ENCODE peak calls at places on chromosome 7, in six cellular contexts. J is WERI-Rb-1, I is astrocyte of the spinal cord, X is fibroblast of lung, K is AG09309, O is A673. T is an unnamed sample.

GRCh38 chr7:13849528-13849892 is 140.0 kb downstream of the ETV1 start:
- DNase-seq in J (no peak), I (no peak), X (no peak), K (no peak), O (peak), T (no peak)

GRCh38 chr7:30612658-30613265 is 18.1 kb downstream of the GARS1 start:
- DNase-seq in J (no peak), I (peak), X (no peak), K (no peak), O (peak), T (peak)

GRCh38 chr7:121610243-121610642 is 214.1 kb upstream of the FAM3C start:
- DNase-seq in J (no peak), I (no peak), X (peak), K (no peak), O (no peak), T (no peak)

GRCh38 chr7:28239823-28240204 is 59.2 kb upstream of the JAZF1 start:
- DNase-seq in J (no peak), I (no peak), X (no peak), K (no peak), O (no peak), T (no peak)

GRCh38 chr7:74157605-74158004 is 16.6 kb upstream of the EIF4H start:
- DNase-seq in J (no peak), I (no peak), X (no peak), K (no peak), O (no peak), T (no peak)

GRCh38 chr7:111137296-111138195 is 46.6 kb downstream of the LRRN3 start:
- DNase-seq in J (no peak), I (peak), X (peak), K (no peak), O (peak), T (no peak)

GRCh38 chr7:142811154-142811737 is 40.5 kb downstream of the PRSS2 start:
- DNase-seq in J (no peak), I (peak), X (peak), K (peak), O (peak), T (no peak)

GRCh38 chr7:34087892-34088891 is 182.9 kb downstream of the BMPER start:
- DNase-seq in J (peak), I (peak), X (peak), K (no peak), O (peak), T (no peak)

GRCh38 chr7:128530855-128531104 is 54.2 kb downstream of the METTL2B start:
- DNase-seq in J (peak), I (no peak), X (no peak), K (no peak), O (peak), T (no peak)

GRCh38 chr7:101164071-101164840 is 1.1 kb downstream of the VGF start:
- DNase-seq in J (no peak), I (peak), X (peak), K (no peak), O (peak), T (no peak)

GRCh38 chr7:153393666-153394065 is 634.1 kb downstream of the ACTR3B start:
- DNase-seq in J (no peak), I (no peak), X (no peak), K (no peak), O (no peak), T (no peak)

GRCh38 chr7:150973571-150974451 is 4.3 kb downstream of the KCNH2 start:
- DNase-seq in J (no peak), I (no peak), X (no peak), K (no peak), O (no peak), T (no peak)

GRCh38 chr7:55140221-55140980 is 121.6 kb downstream of the EGFR start:
- DNase-seq in J (no peak), I (peak), X (peak), K (no peak), O (no peak), T (peak)

GRCh38 chr7:143362126-143362961 is at the start of gene FAM131B:
- DNase-seq in J (peak), I (no peak), X (no peak), K (no peak), O (peak), T (no peak)

GRCh38 chr7:147547252-147547897 is 1043.2 kb upstream of the C7orf33 start:
- DNase-seq in J (peak), I (peak), X (peak), K (no peak), O (peak), T (no peak)

GRCh38 chr7:25134360-25135010 is 9.4 kb upstream of the CYCS start:
- DNase-seq in J (no peak), I (no peak), X (no peak), K (no peak), O (no peak), T (no peak)

GRCh38 chr7:30921951-30922401 is 10.3 kb downstream of the AQP1 start:
- DNase-seq in J (no peak), I (no peak), X (no peak), K (no peak), O (no peak), T (no peak)

GRCh38 chr7:34939175-34939574 is 98.1 kb downstream of the DPY19L1 start:
- DNase-seq in J (no peak), I (peak), X (peak), K (peak), O (no peak), T (peak)

GRCh38 chr7:158567153-158567603 is 20.4 kb downstream of the PTPRN2 start:
- DNase-seq in J (no peak), I (no peak), X (no peak), K (no peak), O (no peak), T (no peak)

GRCh38 chr7:134307320-134307719 is 9.4 kb downstream of the SLC35B4 start:
- DNase-seq in J (no peak), I (peak), X (peak), K (no peak), O (no peak), T (peak)

GRCh38 chr7:463362-464176 is 56.1 kb downstream of the PDGFA start:
- DNase-seq in J (no peak), I (no peak), X (no peak), K (no peak), O (no peak), T (no peak)
- H3K4me3 ChIP-seq in J (no peak), I (no peak), X (no peak), K (no peak), O (no peak), T (no peak)

DNA sequence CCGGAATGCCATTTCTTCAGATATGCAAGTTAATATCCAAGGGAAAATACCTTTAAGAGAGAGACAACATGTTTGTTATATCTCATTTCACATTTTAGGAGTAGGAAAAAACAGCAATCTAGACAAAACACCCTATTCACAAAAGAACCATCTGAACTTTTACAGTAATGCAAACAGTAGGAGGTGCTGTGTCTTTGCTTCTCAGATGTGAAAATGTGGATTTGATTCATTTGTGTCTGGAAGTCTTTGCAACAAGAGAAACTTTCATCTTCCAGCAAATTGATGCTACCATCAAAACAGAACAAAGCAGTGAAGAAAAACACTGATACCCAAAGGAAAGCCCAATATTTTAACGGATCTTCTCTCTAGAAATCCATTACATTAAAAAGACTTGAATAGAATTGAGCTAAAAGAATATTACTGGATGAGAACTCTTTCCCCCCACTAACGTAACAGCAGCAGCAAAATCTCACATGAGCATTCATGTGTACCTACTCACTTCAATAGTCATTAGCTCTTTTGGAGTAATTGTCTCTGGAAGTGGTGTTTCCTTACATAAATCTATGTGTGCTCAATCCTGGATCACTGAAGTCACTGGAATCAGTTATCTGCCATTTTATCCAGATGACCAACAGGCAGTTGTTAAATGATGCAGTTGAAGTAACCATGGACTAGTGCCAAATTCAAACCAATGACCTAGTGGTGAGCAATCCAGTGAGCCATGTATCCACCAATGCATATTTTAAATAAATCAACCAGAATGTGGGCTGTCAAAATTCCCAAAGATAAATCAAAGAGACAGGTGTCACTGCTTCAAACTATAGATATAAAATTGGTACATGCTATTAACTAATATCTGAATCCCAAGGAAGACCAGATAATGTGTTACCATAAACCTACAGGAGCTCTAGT is 1.8 kb downstream of the SEMA3C start:
- DNase-seq in J (no peak), I (peak), X (peak), K (no peak), O (peak), T (no peak)
- TF ChIP-seq CTCF in J (peak), I (peak), X (peak), K (peak), O (peak), T (peak)

GRCh38 chr7:15555385-15555859 is 6.4 kb downstream of the AGMO start:
- DNase-seq in J (no peak), I (peak), X (peak), K (no peak), O (no peak), T (no peak)
- H3K4me3 ChIP-seq in J (no peak), I (no peak), X (no peak), K (no peak), O (no peak), T (no peak)

DNA sequence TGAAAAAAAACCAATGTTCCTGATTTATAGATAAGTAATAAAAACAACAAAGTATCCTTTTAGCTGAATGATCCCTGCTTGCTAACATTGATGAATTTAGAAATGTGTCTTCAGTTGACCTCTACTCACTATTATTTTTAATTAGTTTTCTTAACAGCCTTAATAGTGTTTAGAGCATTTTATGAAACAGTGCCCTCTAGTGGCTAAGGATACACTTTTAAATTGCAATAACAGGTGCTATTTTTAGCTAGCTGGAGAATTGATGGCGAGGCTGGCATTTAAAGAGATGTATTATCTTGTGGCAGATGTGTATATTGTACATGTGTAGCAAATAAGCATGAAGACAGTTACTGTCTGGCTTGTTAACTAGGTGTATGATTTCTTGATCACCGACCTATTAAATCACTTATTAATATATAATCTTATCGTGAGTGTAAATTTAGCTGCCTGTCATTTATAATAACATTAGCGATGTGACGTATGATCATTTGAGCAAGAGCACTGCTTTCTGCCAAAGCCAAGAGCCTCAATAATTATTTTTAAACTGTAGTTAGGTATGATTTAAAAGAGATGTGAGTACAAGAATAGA is 451.9 kb downstream of the DPP6 start:
- DNase-seq in J (no peak), I (peak), X (peak), K (no peak), O (peak), T (no peak)
- TF ChIP-seq CTCF in J (peak), I (peak), X (peak), K (peak), O (peak), T (no peak)

GRCh38 chr7:46189255-46189790 is 268.3 kb upstream of the IGFBP3 start:
- DNase-seq in J (no peak), I (no peak), X (peak), K (no peak), O (no peak), T (no peak)
- H3K4me3 ChIP-seq in J (no peak), I (no peak), X (no peak), K (no peak), O (no peak), T (no peak)

T was measured in AG04449.